ENCODE peak calls at places on chromosomes 6 and 20, in six cellular contexts. One of them, this sample, is unnamed. For H3K9me3, the result is how much of the 10 kb centered on the place peaks cover.

GRCh38 chr20:1302578-1303541 is 26.1 kb downstream of the SDCBP2 start:
- DNase-seq in ovary: no peak
- DNase-seq in lower lobe of right lung: no peak
- DNase-seq in upper lobe of right lung: peak
- DNase-seq in HCT116: no peak
- DNase-seq in tibial artery: peak
- DNase-seq in this sample: peak

GRCh38 chr20:52793339-52793963 is 178.7 kb upstream of the TSHZ2 start:
- DNase-seq in upper lobe of right lung: no peak
- DNase-seq in tibial artery: no peak
- DNase-seq in lower lobe of right lung: no peak
- DNase-seq in HCT116: no peak
- DNase-seq in ovary: no peak
- DNase-seq in this sample: no peak

GRCh38 chr6:148648754-148649453 is 97.9 kb upstream of the UST start:
- DNase-seq in lower lobe of right lung: no peak
- DNase-seq in HCT116: no peak
- DNase-seq in ovary: no peak
- DNase-seq in tibial artery: no peak
- DNase-seq in upper lobe of right lung: no peak
- DNase-seq in this sample: no peak

GRCh38 chr20:37893566-37894241 is 9.2 kb upstream of the VSTM2L start:
- DNase-seq in upper lobe of right lung: no peak
- DNase-seq in ovary: no peak
- DNase-seq in lower lobe of right lung: no peak
- DNase-seq in tibial artery: no peak
- DNase-seq in HCT116: no peak
- DNase-seq in this sample: no peak

GRCh38 chr6:36752886-36753506 is 55.4 kb downstream of the RAB44 start:
- DNase-seq in upper lobe of right lung: no peak
- DNase-seq in ovary: no peak
- DNase-seq in tibial artery: no peak
- DNase-seq in lower lobe of right lung: no peak
- DNase-seq in HCT116: no peak
- DNase-seq in this sample: no peak

GRCh38 chr6:33132121-33132524 is 56.3 kb downstream of the HLA-DPB1 start:
- DNase-seq in tibial artery: no peak
- DNase-seq in upper lobe of right lung: no peak
- DNase-seq in HCT116: no peak
- DNase-seq in ovary: no peak
- DNase-seq in lower lobe of right lung: peak
- DNase-seq in this sample: no peak

GRCh38 chr6:107458687-107459282 is 579 bp downstream of the PDSS2 start:
- DNase-seq in HCT116: no peak
- DNase-seq in tibial artery: no peak
- DNase-seq in ovary: no peak
- DNase-seq in upper lobe of right lung: peak
- DNase-seq in lower lobe of right lung: no peak
- DNase-seq in this sample: peak

GRCh38 chr6:38302081-38302480 is 337.6 kb downstream of the BTBD9 start:
- DNase-seq in tibial artery: no peak
- DNase-seq in upper lobe of right lung: no peak
- DNase-seq in HCT116: no peak
- DNase-seq in ovary: no peak
- DNase-seq in lower lobe of right lung: no peak
- DNase-seq in this sample: no peak

GRCh38 chr6:126625019-126625418 is 285.1 kb downstream of the CENPW start:
- DNase-seq in ovary: no peak
- DNase-seq in upper lobe of right lung: no peak
- DNase-seq in lower lobe of right lung: no peak
- DNase-seq in HCT116: no peak
- DNase-seq in tibial artery: no peak
- DNase-seq in this sample: no peak

GRCh38 chr6:75830959-75831885 is 82.2 kb downstream of the MYO6 start:
- DNase-seq in lower lobe of right lung: no peak
- DNase-seq in HCT116: no peak
- DNase-seq in tibial artery: no peak
- DNase-seq in ovary: no peak
- DNase-seq in upper lobe of right lung: no peak
- DNase-seq in this sample: no peak

GRCh38 chr6:81553246-81553645 is 199.2 kb downstream of the TENT5A start:
- DNase-seq in HCT116: no peak
- DNase-seq in ovary: no peak
- DNase-seq in tibial artery: no peak
- DNase-seq in lower lobe of right lung: no peak
- DNase-seq in upper lobe of right lung: no peak
- DNase-seq in this sample: no peak

GRCh38 chr6:170291271-170292110 is 613 bp upstream of the DLL1 start:
- DNase-seq in ovary: no peak
- DNase-seq in HCT116: no peak
- DNase-seq in upper lobe of right lung: peak
- DNase-seq in tibial artery: peak
- DNase-seq in lower lobe of right lung: peak
- DNase-seq in this sample: no peak

GRCh38 chr20:17504326-17504897 is 26.8 kb downstream of the BFSP1 start:
- DNase-seq in lower lobe of right lung: no peak
- DNase-seq in upper lobe of right lung: no peak
- DNase-seq in ovary: peak
- DNase-seq in HCT116: no peak
- DNase-seq in tibial artery: no peak
- DNase-seq in this sample: no peak

GRCh38 chr6:131868836-131869235 is 61.0 kb downstream of the ENPP1 start:
- DNase-seq in HCT116: no peak
- DNase-seq in tibial artery: no peak
- DNase-seq in lower lobe of right lung: no peak
- DNase-seq in upper lobe of right lung: no peak
- DNase-seq in ovary: no peak
- DNase-seq in this sample: no peak

GRCh38 chr6:160102956-160103824 is 18.4 kb upstream of the SLC22A1 start:
- DNase-seq in HCT116: peak
- DNase-seq in tibial artery: peak
- DNase-seq in lower lobe of right lung: no peak
- DNase-seq in ovary: no peak
- DNase-seq in upper lobe of right lung: peak
- DNase-seq in this sample: no peak

GRCh38 chr20:51528263-51529026 is 14.1 kb downstream of the NFATC2 start:
- DNase-seq in lower lobe of right lung: no peak
- DNase-seq in ovary: no peak
- DNase-seq in tibial artery: no peak
- DNase-seq in HCT116: no peak
- DNase-seq in upper lobe of right lung: no peak
- DNase-seq in this sample: no peak

GRCh38 chr6:5061152-5061551 is 24.0 kb upstream of the PPP1R3G start:
- DNase-seq in ovary: no peak
- DNase-seq in lower lobe of right lung: no peak
- DNase-seq in tibial artery: no peak
- DNase-seq in upper lobe of right lung: no peak
- DNase-seq in HCT116: no peak
- DNase-seq in this sample: no peak

GRCh38 chr6:44342489-44342888 is at the start of gene SPATS1:
- DNase-seq in ovary: peak
- DNase-seq in tibial artery: no peak
- DNase-seq in upper lobe of right lung: no peak
- DNase-seq in lower lobe of right lung: no peak
- DNase-seq in HCT116: no peak
- DNase-seq in this sample: no peak

GRCh38 chr6:13766201-13766634 is 48.1 kb downstream of the MCUR1 start:
- DNase-seq in HCT116: peak
- DNase-seq in upper lobe of right lung: no peak
- DNase-seq in lower lobe of right lung: no peak
- DNase-seq in tibial artery: no peak
- DNase-seq in ovary: no peak
- DNase-seq in this sample: no peak

GRCh38 chr6:13765570-13765969 is 48.8 kb downstream of the MCUR1 start:
- DNase-seq in HCT116: no peak
- DNase-seq in lower lobe of right lung: no peak
- DNase-seq in tibial artery: no peak
- DNase-seq in upper lobe of right lung: no peak
- DNase-seq in ovary: no peak
- DNase-seq in this sample: no peak

GRCh38 chr6:13769034-13769654 is 45.2 kb downstream of the MCUR1 start:
- DNase-seq in upper lobe of right lung: no peak
- DNase-seq in tibial artery: no peak
- DNase-seq in lower lobe of right lung: no peak
- DNase-seq in ovary: no peak
- DNase-seq in HCT116: no peak
- DNase-seq in this sample: no peak

GRCh38 chr6:13767121-13767794 is 47.1 kb downstream of the MCUR1 start:
- DNase-seq in ovary: peak
- DNase-seq in HCT116: no peak
- DNase-seq in tibial artery: peak
- DNase-seq in lower lobe of right lung: no peak
- DNase-seq in upper lobe of right lung: no peak
- DNase-seq in this sample: no peak

GRCh38 chr6:13769655-13770053 is 44.7 kb downstream of the MCUR1 start:
- DNase-seq in tibial artery: no peak
- DNase-seq in ovary: no peak
- DNase-seq in lower lobe of right lung: no peak
- DNase-seq in HCT116: no peak
- DNase-seq in upper lobe of right lung: no peak
- DNase-seq in this sample: no peak
- TF ChIP-seq CTCF in tibial artery: peak
- TF ChIP-seq CTCF in ovary: no peak
- TF ChIP-seq CTCF in lower lobe of right lung: peak
- TF ChIP-seq CTCF in HCT116: peak
- TF ChIP-seq CTCF in upper lobe of right lung: peak
- TF ChIP-seq CTCF in this sample: no peak

DNA sequence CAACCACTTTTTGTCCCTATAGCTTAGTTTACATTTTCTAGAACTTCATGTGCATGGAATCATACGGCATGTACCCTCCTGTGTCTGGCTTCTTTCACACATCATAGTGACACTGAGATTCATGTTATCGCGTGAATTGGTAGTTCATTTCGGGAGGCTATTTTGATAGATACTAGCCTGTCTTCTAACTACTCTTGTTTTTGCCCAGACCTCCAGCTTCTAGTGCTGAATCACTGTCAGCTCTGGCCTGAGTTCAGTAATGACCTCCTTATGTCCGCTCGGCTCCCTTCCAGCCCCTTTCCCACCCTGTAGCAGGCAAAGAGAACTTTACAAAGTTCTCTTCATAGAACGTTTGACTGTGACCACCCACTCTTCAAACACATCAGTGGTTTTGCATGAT is 14.1 kb downstream of the MYBL2 start:
- DNase-seq in tibial artery: no peak
- DNase-seq in upper lobe of right lung: no peak
- DNase-seq in HCT116: no peak
- DNase-seq in lower lobe of right lung: no peak
- DNase-seq in ovary: no peak
- DNase-seq in this sample: no peak
- H3K4me3 ChIP-seq in tibial artery: no peak
- H3K4me3 ChIP-seq in upper lobe of right lung: no peak
- H3K4me3 ChIP-seq in HCT116: no peak
- H3K4me3 ChIP-seq in lower lobe of right lung: no peak
- H3K4me3 ChIP-seq in ovary: no peak
- H3K4me3 ChIP-seq in this sample: no peak

DNA sequence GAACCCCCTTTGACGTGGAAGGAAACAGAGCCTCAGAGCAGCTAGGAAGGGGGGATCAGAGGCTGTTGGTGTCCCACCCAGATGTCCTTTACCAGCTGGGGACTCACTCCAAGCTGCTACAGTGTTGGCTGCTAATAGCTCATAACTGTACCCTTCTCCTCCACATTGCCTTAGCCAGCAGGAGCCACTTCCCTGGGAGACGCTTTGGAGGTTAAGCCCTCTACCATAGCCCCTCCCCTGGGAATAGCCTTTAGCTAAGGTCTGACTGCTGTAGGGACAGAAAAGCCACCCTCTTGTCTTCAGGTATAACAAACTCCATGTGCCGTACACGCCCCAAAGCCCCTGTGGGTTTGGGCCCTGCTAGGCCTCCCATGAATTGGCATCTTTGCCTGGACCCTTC is 238.6 kb downstream of the LRFN2 start:
- DNase-seq in lower lobe of right lung: no peak
- DNase-seq in upper lobe of right lung: no peak
- DNase-seq in HCT116: no peak
- DNase-seq in ovary: no peak
- DNase-seq in tibial artery: peak
- DNase-seq in this sample: no peak
- H3K9me3 ChIP-seq in lower lobe of right lung: under half
- H3K9me3 ChIP-seq in upper lobe of right lung: under half
- H3K9me3 ChIP-seq in HCT116: under half
- H3K9me3 ChIP-seq in ovary: under half
- H3K9me3 ChIP-seq in tibial artery: under half
- H3K9me3 ChIP-seq in this sample: under half

GRCh38 chr6:3708540-3708939 is 43.0 kb downstream of the PXDC1 start:
- DNase-seq in lower lobe of right lung: no peak
- DNase-seq in tibial artery: no peak
- DNase-seq in ovary: no peak
- DNase-seq in upper lobe of right lung: no peak
- DNase-seq in HCT116: no peak
- DNase-seq in this sample: no peak
- TF ChIP-seq CTCF in lower lobe of right lung: no peak
- TF ChIP-seq CTCF in tibial artery: no peak
- TF ChIP-seq CTCF in ovary: no peak
- TF ChIP-seq CTCF in upper lobe of right lung: no peak
- TF ChIP-seq CTCF in HCT116: no peak
- TF ChIP-seq CTCF in this sample: no peak